ENCODE peak calls at places on chromosome 5, in ten cellular contexts. One of them, this sample, is unnamed.

GRCh38 chr5:57900356-57900944 is 417.8 kb upstream of the ACTBL2 start:
- DNase-seq in heart right ventricle: no peak
- DNase-seq in fibroblast of villous mesenchyme: no peak
- DNase-seq in heart left ventricle: no peak
- DNase-seq in colonic mucosa: no peak
- DNase-seq in GM06990: no peak
- DNase-seq in left lung: no peak
- DNase-seq in retinal pigment epithelial cell: peak
- DNase-seq in spleen: no peak
- DNase-seq in fibroblast of lung: no peak
- DNase-seq in this sample: no peak

GRCh38 chr5:175572922-175573321 is 84.9 kb upstream of the HRH2 start:
- DNase-seq in heart right ventricle: no peak
- DNase-seq in left lung: no peak
- DNase-seq in heart left ventricle: peak
- DNase-seq in GM06990: no peak
- DNase-seq in fibroblast of lung: no peak
- DNase-seq in fibroblast of villous mesenchyme: peak
- DNase-seq in colonic mucosa: peak
- DNase-seq in spleen: no peak
- DNase-seq in retinal pigment epithelial cell: peak
- DNase-seq in this sample: peak

GRCh38 chr5:33781286-33781685 is 110.5 kb downstream of the ADAMTS12 start:
- DNase-seq in spleen: no peak
- DNase-seq in fibroblast of lung: peak
- DNase-seq in heart left ventricle: no peak
- DNase-seq in colonic mucosa: no peak
- DNase-seq in fibroblast of villous mesenchyme: peak
- DNase-seq in retinal pigment epithelial cell: peak
- DNase-seq in GM06990: no peak
- DNase-seq in left lung: no peak
- DNase-seq in heart right ventricle: no peak
- DNase-seq in this sample: no peak

GRCh38 chr5:41856644-41857491 is 13.4 kb downstream of the OXCT1 start:
- DNase-seq in GM06990: peak
- DNase-seq in fibroblast of villous mesenchyme: peak
- DNase-seq in left lung: no peak
- DNase-seq in retinal pigment epithelial cell: no peak
- DNase-seq in heart left ventricle: peak
- DNase-seq in fibroblast of lung: peak
- DNase-seq in spleen: no peak
- DNase-seq in colonic mucosa: peak
- DNase-seq in heart right ventricle: no peak
- DNase-seq in this sample: no peak

GRCh38 chr5:165029471-165029870 is 1524.1 kb downstream of the MAT2B start:
- DNase-seq in fibroblast of lung: peak
- DNase-seq in GM06990: no peak
- DNase-seq in fibroblast of villous mesenchyme: peak
- DNase-seq in heart right ventricle: no peak
- DNase-seq in colonic mucosa: no peak
- DNase-seq in left lung: peak
- DNase-seq in heart left ventricle: no peak
- DNase-seq in retinal pigment epithelial cell: no peak
- DNase-seq in spleen: no peak
- DNase-seq in this sample: no peak

GRCh38 chr5:112119527-112119926 is 299.6 kb downstream of the EPB41L4A start:
- DNase-seq in retinal pigment epithelial cell: no peak
- DNase-seq in left lung: no peak
- DNase-seq in colonic mucosa: no peak
- DNase-seq in heart right ventricle: no peak
- DNase-seq in heart left ventricle: no peak
- DNase-seq in spleen: no peak
- DNase-seq in GM06990: peak
- DNase-seq in fibroblast of villous mesenchyme: peak
- DNase-seq in fibroblast of lung: no peak
- DNase-seq in this sample: no peak

GRCh38 chr5:138330813-138331448 is 673 bp downstream of the CDC25C start:
- DNase-seq in colonic mucosa: no peak
- DNase-seq in left lung: no peak
- DNase-seq in heart right ventricle: no peak
- DNase-seq in heart left ventricle: no peak
- DNase-seq in retinal pigment epithelial cell: no peak
- DNase-seq in fibroblast of villous mesenchyme: no peak
- DNase-seq in fibroblast of lung: no peak
- DNase-seq in GM06990: no peak
- DNase-seq in spleen: no peak
- DNase-seq in this sample: no peak

GRCh38 chr5:62653864-62654575 is 75.4 kb downstream of the LRRC70 start:
- DNase-seq in colonic mucosa: no peak
- DNase-seq in retinal pigment epithelial cell: no peak
- DNase-seq in left lung: no peak
- DNase-seq in fibroblast of villous mesenchyme: no peak
- DNase-seq in heart right ventricle: no peak
- DNase-seq in fibroblast of lung: no peak
- DNase-seq in GM06990: no peak
- DNase-seq in spleen: no peak
- DNase-seq in heart left ventricle: no peak
- DNase-seq in this sample: no peak

GRCh38 chr5:92265804-92266203 is 882.7 kb upstream of the ARRDC3 start:
- DNase-seq in fibroblast of lung: no peak
- DNase-seq in heart left ventricle: no peak
- DNase-seq in fibroblast of villous mesenchyme: no peak
- DNase-seq in spleen: no peak
- DNase-seq in GM06990: no peak
- DNase-seq in heart right ventricle: no peak
- DNase-seq in left lung: no peak
- DNase-seq in colonic mucosa: no peak
- DNase-seq in retinal pigment epithelial cell: no peak
- DNase-seq in this sample: no peak

GRCh38 chr5:175460126-175460525 is 16.1 kb upstream of the DRD1 start:
- DNase-seq in retinal pigment epithelial cell: no peak
- DNase-seq in heart left ventricle: no peak
- DNase-seq in heart right ventricle: no peak
- DNase-seq in spleen: no peak
- DNase-seq in colonic mucosa: no peak
- DNase-seq in left lung: no peak
- DNase-seq in GM06990: no peak
- DNase-seq in fibroblast of lung: peak
- DNase-seq in fibroblast of villous mesenchyme: peak
- DNase-seq in this sample: no peak

GRCh38 chr5:80192507-80193241 is 63.2 kb downstream of the SERINC5 start:
- DNase-seq in fibroblast of lung: no peak
- DNase-seq in colonic mucosa: no peak
- DNase-seq in GM06990: no peak
- DNase-seq in retinal pigment epithelial cell: no peak
- DNase-seq in heart right ventricle: no peak
- DNase-seq in fibroblast of villous mesenchyme: no peak
- DNase-seq in heart left ventricle: peak
- DNase-seq in spleen: no peak
- DNase-seq in left lung: no peak
- DNase-seq in this sample: no peak

DNA sequence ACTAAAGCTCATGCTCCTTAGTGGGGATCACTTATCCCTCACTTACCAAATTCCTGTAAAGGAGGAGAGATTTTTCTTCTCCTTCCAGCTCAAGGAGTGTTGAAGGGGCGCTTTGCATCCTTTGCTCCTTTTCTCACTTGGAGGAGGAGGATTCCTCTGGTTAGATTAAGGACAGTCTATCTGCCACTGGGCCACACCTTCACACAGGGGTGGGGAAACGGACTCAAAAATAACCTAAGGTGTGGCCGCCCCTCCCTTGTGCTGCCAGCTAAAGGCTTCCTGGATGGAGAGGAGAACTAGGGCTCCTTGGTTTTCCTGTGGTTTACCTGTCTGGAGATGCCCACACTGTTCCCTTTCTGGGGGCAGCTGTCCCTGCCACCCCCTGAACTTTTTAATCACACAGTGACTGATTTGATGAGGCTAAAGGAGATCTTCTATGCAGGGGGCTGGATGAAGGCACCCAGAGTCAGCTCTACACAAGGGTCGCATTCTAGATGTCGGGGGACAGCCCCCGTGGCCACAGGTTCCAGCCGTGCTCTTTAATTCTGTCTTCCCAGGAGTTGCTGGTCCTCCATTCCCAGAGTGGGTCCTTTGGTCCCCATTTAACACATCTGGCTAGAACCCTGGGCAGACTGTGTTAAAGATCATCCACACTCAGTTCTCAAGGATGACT is 14.4 kb downstream of the GLRX start:
- DNase-seq in retinal pigment epithelial cell: no peak
- DNase-seq in GM06990: no peak
- DNase-seq in left lung: no peak
- DNase-seq in spleen: no peak
- DNase-seq in heart right ventricle: no peak
- DNase-seq in heart left ventricle: no peak
- DNase-seq in colonic mucosa: peak
- DNase-seq in fibroblast of villous mesenchyme: no peak
- DNase-seq in fibroblast of lung: no peak
- DNase-seq in this sample: no peak
- H3K4me3 ChIP-seq in retinal pigment epithelial cell: no peak
- H3K4me3 ChIP-seq in GM06990: peak
- H3K4me3 ChIP-seq in left lung: no peak
- H3K4me3 ChIP-seq in spleen: no peak
- H3K4me3 ChIP-seq in heart right ventricle: peak
- H3K4me3 ChIP-seq in heart left ventricle: no peak
- H3K4me3 ChIP-seq in colonic mucosa: no peak
- H3K4me3 ChIP-seq in fibroblast of villous mesenchyme: no peak
- H3K4me3 ChIP-seq in fibroblast of lung: no peak
- H3K4me3 ChIP-seq in this sample: no peak

GRCh38 chr5:152349683-152350526 is 55.2 kb downstream of the NMUR2 start:
- DNase-seq in GM06990: no peak
- DNase-seq in colonic mucosa: peak
- DNase-seq in heart left ventricle: peak
- DNase-seq in heart right ventricle: peak
- DNase-seq in retinal pigment epithelial cell: no peak
- DNase-seq in left lung: peak
- DNase-seq in fibroblast of lung: peak
- DNase-seq in spleen: no peak
- DNase-seq in fibroblast of villous mesenchyme: peak
- DNase-seq in this sample: no peak
- TF ChIP-seq CTCF in GM06990: peak
- TF ChIP-seq CTCF in colonic mucosa: peak
- TF ChIP-seq CTCF in heart left ventricle: peak
- TF ChIP-seq CTCF in heart right ventricle: peak
- TF ChIP-seq CTCF in retinal pigment epithelial cell: peak
- TF ChIP-seq CTCF in left lung: peak
- TF ChIP-seq CTCF in fibroblast of lung: peak
- TF ChIP-seq CTCF in spleen: peak
- TF ChIP-seq CTCF in fibroblast of villous mesenchyme: peak
- TF ChIP-seq CTCF in this sample: peak

GRCh38 chr5:137072376-137073174 is 426.6 kb downstream of the SPOCK1 start:
- DNase-seq in left lung: no peak
- DNase-seq in spleen: no peak
- DNase-seq in retinal pigment epithelial cell: no peak
- DNase-seq in fibroblast of villous mesenchyme: peak
- DNase-seq in colonic mucosa: no peak
- DNase-seq in heart left ventricle: no peak
- DNase-seq in fibroblast of lung: no peak
- DNase-seq in GM06990: peak
- DNase-seq in heart right ventricle: no peak
- DNase-seq in this sample: no peak

GRCh38 chr5:137073192-137073591 is 425.9 kb downstream of the SPOCK1 start:
- DNase-seq in heart right ventricle: no peak
- DNase-seq in fibroblast of lung: no peak
- DNase-seq in spleen: no peak
- DNase-seq in GM06990: no peak
- DNase-seq in retinal pigment epithelial cell: no peak
- DNase-seq in left lung: no peak
- DNase-seq in fibroblast of villous mesenchyme: peak
- DNase-seq in colonic mucosa: no peak
- DNase-seq in heart left ventricle: no peak
- DNase-seq in this sample: no peak

GRCh38 chr5:137071526-137071925 is 427.6 kb downstream of the SPOCK1 start:
- DNase-seq in retinal pigment epithelial cell: no peak
- DNase-seq in GM06990: no peak
- DNase-seq in fibroblast of villous mesenchyme: no peak
- DNase-seq in spleen: no peak
- DNase-seq in heart right ventricle: no peak
- DNase-seq in colonic mucosa: no peak
- DNase-seq in left lung: no peak
- DNase-seq in heart left ventricle: no peak
- DNase-seq in fibroblast of lung: no peak
- DNase-seq in this sample: no peak

GRCh38 chr5:137070521-137070920 is 428.6 kb downstream of the SPOCK1 start:
- DNase-seq in GM06990: no peak
- DNase-seq in fibroblast of lung: no peak
- DNase-seq in spleen: no peak
- DNase-seq in retinal pigment epithelial cell: no peak
- DNase-seq in colonic mucosa: no peak
- DNase-seq in left lung: no peak
- DNase-seq in fibroblast of villous mesenchyme: no peak
- DNase-seq in heart left ventricle: no peak
- DNase-seq in heart right ventricle: no peak
- DNase-seq in this sample: no peak

GRCh38 chr5:137071941-137072340 is 427.2 kb downstream of the SPOCK1 start:
- DNase-seq in fibroblast of lung: no peak
- DNase-seq in heart right ventricle: no peak
- DNase-seq in colonic mucosa: no peak
- DNase-seq in spleen: no peak
- DNase-seq in GM06990: no peak
- DNase-seq in left lung: no peak
- DNase-seq in retinal pigment epithelial cell: no peak
- DNase-seq in heart left ventricle: no peak
- DNase-seq in fibroblast of villous mesenchyme: no peak
- DNase-seq in this sample: no peak
- H3K4me3 ChIP-seq in fibroblast of lung: no peak
- H3K4me3 ChIP-seq in heart right ventricle: no peak
- H3K4me3 ChIP-seq in colonic mucosa: no peak
- H3K4me3 ChIP-seq in spleen: no peak
- H3K4me3 ChIP-seq in GM06990: no peak
- H3K4me3 ChIP-seq in left lung: no peak
- H3K4me3 ChIP-seq in retinal pigment epithelial cell: no peak
- H3K4me3 ChIP-seq in heart left ventricle: no peak
- H3K4me3 ChIP-seq in fibroblast of villous mesenchyme: no peak
- H3K4me3 ChIP-seq in this sample: no peak

DNA sequence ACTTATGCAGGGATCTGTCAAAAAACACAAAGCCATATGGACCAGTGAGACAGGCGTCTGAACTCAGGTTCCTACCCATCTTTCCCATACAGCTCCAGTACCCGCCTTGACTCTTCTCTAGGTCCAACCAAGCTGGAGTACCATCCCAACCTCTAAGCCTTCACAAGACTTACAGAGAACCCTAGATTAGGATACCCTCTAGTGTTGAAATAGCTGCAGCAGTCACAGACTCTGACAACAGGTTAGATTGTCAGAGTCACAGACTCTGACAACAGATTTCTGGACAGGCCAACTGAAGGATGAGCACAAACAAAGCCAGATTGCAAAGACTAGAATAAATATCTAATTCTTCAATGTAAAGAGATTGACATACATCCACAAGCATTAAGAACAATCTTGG is 266.1 kb downstream of the GRIA1 start:
- DNase-seq in heart right ventricle: no peak
- DNase-seq in retinal pigment epithelial cell: no peak
- DNase-seq in GM06990: no peak
- DNase-seq in fibroblast of lung: peak
- DNase-seq in heart left ventricle: no peak
- DNase-seq in left lung: no peak
- DNase-seq in colonic mucosa: no peak
- DNase-seq in spleen: no peak
- DNase-seq in fibroblast of villous mesenchyme: peak
- DNase-seq in this sample: no peak
- TF ChIP-seq CTCF in heart right ventricle: peak
- TF ChIP-seq CTCF in retinal pigment epithelial cell: peak
- TF ChIP-seq CTCF in GM06990: peak
- TF ChIP-seq CTCF in fibroblast of lung: peak
- TF ChIP-seq CTCF in heart left ventricle: no peak
- TF ChIP-seq CTCF in left lung: no peak
- TF ChIP-seq CTCF in colonic mucosa: no peak
- TF ChIP-seq CTCF in spleen: no peak
- TF ChIP-seq CTCF in fibroblast of villous mesenchyme: peak
- TF ChIP-seq CTCF in this sample: peak